ENCODE peak calls at places on chromosomes 5 and 9, in eight cellular contexts. X, I, Q, P, F, W, N and Y are unnamed samples.

GRCh38 chr5:158320178-158320674 is 461.3 kb upstream of the CLINT1 start:
- DNase-seq in P (no peak), N (no peak), Q (no peak), F (no peak), I (no peak), W (no peak), X (no peak), Y (no peak)

GRCh38 chr5:13624283-13625074 is 320.0 kb downstream of the DNAH5 start:
- DNase-seq in F (no peak), N (no peak), P (no peak), I (no peak), X (no peak), W (no peak), Q (no peak), Y (no peak)

GRCh38 chr9:132793606-132794580 is 84.2 kb downstream of the AK8 start:
- DNase-seq in W (no peak), I (no peak), X (no peak), Q (no peak), N (no peak), F (no peak), P (no peak), Y (no peak)

GRCh38 chr5:109468737-109469420 is 59.1 kb upstream of the PJA2 start:
- DNase-seq in F (peak; percentile 84), N (peak; percentile 94), I (peak; percentile 97), X (peak; percentile 98), W (peak; percentile 97), P (peak; percentile 98), Q (peak; percentile 99), Y (peak; percentile 96)

GRCh38 chr9:27368317-27368985 is 71.5 kb upstream of the EQTN start:
- DNase-seq in P (no peak), I (peak; percentile 73), Q (no peak), X (no peak), F (no peak), N (no peak), W (no peak), Y (no peak)

GRCh38 chr5:156295434-156295833 is 31.5 kb upstream of the SGCD start:
- DNase-seq in I (no peak), F (no peak), X (no peak), P (no peak), Q (no peak), W (no peak), N (no peak), Y (no peak)

GRCh38 chr9:120395374-120395773 is 184.6 kb downstream of the CDK5RAP2 start:
- DNase-seq in W (no peak), N (no peak), I (no peak), P (no peak), F (no peak), X (peak; percentile 21), Q (no peak), Y (no peak)

GRCh38 chr9:7154650-7155049 is 396.9 kb downstream of the KDM4C start:
- DNase-seq in F (no peak), N (no peak), P (no peak), W (no peak), X (no peak), Q (no peak), I (no peak), Y (no peak)

GRCh38 chr9:138053321-138053868 is 175.8 kb downstream of the CACNA1B start:
- DNase-seq in X (no peak), P (peak; percentile 31), I (peak; percentile 39), W (no peak), F (peak; percentile 91), Q (peak; percentile 19), N (no peak), Y (peak; percentile 38)

GRCh38 chr5:109857405-109858031 is 167.8 kb downstream of the MAN2A1 start:
- DNase-seq in F (no peak), P (no peak), I (no peak), N (no peak), W (no peak), X (no peak), Q (no peak), Y (no peak)

GRCh38 chr9:715310-715709 is 126.2 kb upstream of the DMRT1 start:
- DNase-seq in F (no peak), N (no peak), P (no peak), Q (no peak), X (no peak), W (no peak), I (no peak), Y (no peak)

GRCh38 chr9:134227451-134228411 is 63.4 kb upstream of the RNU6ATAC start:
- DNase-seq in I (no peak), Q (no peak), P (no peak), W (no peak), N (no peak), X (no peak), F (no peak), Y (no peak)

GRCh38 chr9:34454571-34455065 is 3.8 kb downstream of the FAM219A start:
- DNase-seq in X (no peak), Q (no peak), I (no peak), W (no peak), N (no peak), F (no peak), P (no peak), Y (no peak)

DNA sequence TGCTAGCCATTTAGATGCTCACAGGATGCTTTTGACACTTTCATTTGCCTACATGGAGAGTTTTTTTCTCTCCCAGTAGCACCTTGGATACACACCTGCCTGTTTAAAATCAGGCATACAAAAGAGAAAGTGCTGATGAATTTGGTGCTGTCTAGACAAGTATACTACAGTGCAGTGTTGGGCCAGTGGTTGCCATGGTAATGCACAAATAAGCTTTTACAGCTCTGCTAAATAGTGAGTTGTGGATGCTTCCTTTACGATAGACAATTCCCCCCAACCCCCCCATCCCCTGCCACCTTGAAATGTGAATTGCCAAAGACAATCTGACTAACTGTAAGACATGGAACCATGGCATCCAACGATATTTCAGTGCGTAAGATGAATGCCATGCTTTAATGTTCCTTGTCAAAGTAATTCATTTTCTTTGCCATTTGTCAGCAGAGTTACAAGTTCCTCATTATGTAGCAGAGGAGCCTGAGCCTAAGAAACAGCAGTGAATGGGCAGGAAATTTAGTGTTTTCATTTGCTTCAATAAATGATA is 91.5 kb upstream of the NREP start:
- DNase-seq in F (no peak), X (no peak), W (no peak), P (no peak), N (no peak), Q (no peak), I (no peak), Y (no peak)
- TF ChIP-seq POLR2AphosphoS5 in F (no peak), X (no peak), W (no peak), P (no peak), N (no peak), Q (no peak), I (no peak), Y (no peak)

GRCh38 chr5:133469252-133469651 is 143.1 kb downstream of the FSTL4 start:
- DNase-seq in X (no peak), N (no peak), W (no peak), P (no peak), F (no peak), Q (no peak), I (no peak), Y (no peak)
- H3K27ac ChIP-seq in X (no peak overlapping the region), N (no peak overlapping the region), W (no peak overlapping the region), P (no peak overlapping the region), F (no peak overlapping the region), Q (no peak overlapping the region), I (no peak overlapping the region), Y (no peak overlapping the region)

DNA sequence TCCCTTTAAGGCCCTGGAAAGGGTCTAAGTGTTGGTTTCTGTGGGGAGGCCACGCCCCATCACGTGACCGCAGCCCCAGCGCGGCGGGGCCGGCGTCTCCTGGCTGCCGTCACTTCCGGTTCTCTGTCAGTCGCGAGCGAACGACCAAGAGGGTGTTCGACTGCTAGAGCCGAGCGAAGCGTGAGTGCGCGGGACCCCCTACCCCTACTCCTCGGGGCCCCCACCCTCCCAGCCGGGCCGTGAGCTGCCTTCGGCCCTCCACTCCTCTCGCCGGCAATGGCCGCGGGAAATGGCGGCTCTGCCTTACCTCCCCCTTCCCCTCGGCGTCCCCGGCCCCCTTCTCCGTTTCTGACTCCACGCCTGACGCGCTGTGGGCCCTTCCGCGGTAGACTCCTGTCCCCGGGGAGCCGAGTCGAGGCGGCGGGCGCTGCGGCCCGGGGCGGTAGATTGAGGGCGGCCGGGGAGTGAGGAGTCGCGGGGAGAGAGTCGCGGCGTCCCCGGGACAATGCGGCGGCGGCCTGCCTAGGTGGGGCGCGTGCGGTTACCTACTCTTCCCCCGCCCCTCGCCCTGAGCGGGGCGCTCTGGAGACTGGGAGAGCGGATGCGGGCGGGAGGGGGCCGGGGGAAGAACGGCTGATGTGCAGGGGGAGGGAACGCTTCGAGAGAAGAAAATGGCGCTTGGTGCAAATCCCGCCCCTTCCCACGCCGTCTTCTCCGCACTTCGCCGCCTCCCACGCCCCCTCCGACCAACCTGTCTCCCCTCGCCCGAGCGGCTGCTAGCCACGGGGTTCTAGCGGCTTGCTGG is at the start of gene SUB1:
- DNase-seq in I (peak; percentile 95), P (peak; percentile 90), N (peak; percentile 93), W (peak; percentile 95), Q (peak; percentile 95), X (peak; percentile 97), F (peak; percentile 96), Y (peak; percentile 98)
- TF ChIP-seq POLR2A in I (no peak), P (peak; percentile 63), N (peak; percentile 84), W (peak; percentile 87), Q (no peak), X (peak; percentile 78), F (peak; percentile 97), Y (peak; percentile 70)

GRCh38 chr5:139492700-139493192 is 10.2 kb upstream of the STING1 start:
- DNase-seq in F (no peak), N (peak; percentile 31), P (no peak), X (no peak), Q (no peak), I (no peak), W (no peak), Y (peak; percentile 40)
- TF ChIP-seq POLR2AphosphoS5 in F (no peak), N (no peak), P (no peak), X (no peak), Q (no peak), I (no peak), W (no peak), Y (no peak)

DNA sequence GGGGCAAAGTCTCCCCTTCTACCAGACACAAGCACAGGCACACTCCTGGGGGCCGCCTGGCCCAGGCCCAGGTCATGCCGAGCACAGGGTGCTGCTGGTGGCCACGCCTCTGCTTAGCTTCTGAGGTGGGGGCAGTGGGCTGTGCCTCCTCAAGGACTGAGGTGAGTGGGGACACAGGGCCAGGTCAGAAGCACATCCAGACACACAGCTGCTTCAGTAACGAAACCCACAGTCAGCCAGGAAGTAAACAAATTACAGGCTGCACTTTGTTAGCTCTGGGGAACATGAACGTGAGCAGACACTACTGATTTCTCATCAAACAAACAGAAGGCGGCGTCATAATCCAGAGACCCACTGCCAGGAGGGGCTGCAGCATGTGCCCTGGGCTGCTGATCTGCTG is 192.4 kb downstream of the HSPA4 start:
- DNase-seq in X (no peak), W (no peak), I (no peak), F (no peak), P (no peak), Q (no peak), N (no peak), Y (peak; percentile 61)
- H3K27ac ChIP-seq in X (no peak overlapping the region), W (no peak overlapping the region), I (no peak overlapping the region), F (no peak overlapping the region), P (no peak overlapping the region), Q (no peak overlapping the region), N (no peak overlapping the region), Y (no peak overlapping the region)

GRCh38 chr5:181203842-181204560 is 995 bp downstream of the TRIM7 start:
- DNase-seq in Q (no peak), F (peak; percentile 66), P (no peak), N (no peak), W (no peak), I (peak; percentile 81), X (peak; percentile 66), Y (no peak)
- TF ChIP-seq POLR2A in Q (no peak), F (peak; percentile 49), P (no peak), N (no peak), W (no peak), I (no peak), X (no peak), Y (no peak)